ENCODE peak calls at places on chromosomes 6 and 20, in seven cellular contexts. One of them, this sample, is unnamed.

GRCh38 chr20:64037498-64038213 is 1.7 kb downstream of the C20orf204 start:
- DNase-seq in SW480: peak; percentile 53
- DNase-seq in Calu3: no peak
- DNase-seq in mesothelial cell of epicardium: no peak
- DNase-seq in endothelial cell: no peak
- DNase-seq in EL: no peak
- DNase-seq in CD8-positive, alpha-beta T cell: no peak
- DNase-seq in this sample: no peak

GRCh38 chr6:31462964-31463940 is 34.7 kb upstream of the MICB start:
- DNase-seq in Calu3: peak; percentile 95
- DNase-seq in endothelial cell: peak; percentile 74
- DNase-seq in CD8-positive, alpha-beta T cell: peak; percentile 90
- DNase-seq in SW480: peak; percentile 86
- DNase-seq in EL: peak; percentile 68
- DNase-seq in mesothelial cell of epicardium: peak; percentile 90
- DNase-seq in this sample: peak; percentile 73

GRCh38 chr6:80094017-80094416 is 12.5 kb upstream of the BCKDHB start:
- DNase-seq in mesothelial cell of epicardium: no peak
- DNase-seq in EL: peak; percentile 17
- DNase-seq in Calu3: peak; percentile 4
- DNase-seq in CD8-positive, alpha-beta T cell: no peak
- DNase-seq in SW480: peak; percentile 15
- DNase-seq in endothelial cell: peak; percentile 9
- DNase-seq in this sample: peak; percentile 35

GRCh38 chr20:58612021-58612700 is 38.9 kb upstream of the STX16 start:
- DNase-seq in Calu3: no peak
- DNase-seq in endothelial cell: no peak
- DNase-seq in CD8-positive, alpha-beta T cell: no peak
- DNase-seq in SW480: no peak
- DNase-seq in EL: no peak
- DNase-seq in mesothelial cell of epicardium: no peak
- DNase-seq in this sample: no peak

GRCh38 chr6:41602864-41603608 is 35.2 kb upstream of the MDFI start:
- DNase-seq in SW480: peak; percentile 76
- DNase-seq in mesothelial cell of epicardium: peak; percentile 84
- DNase-seq in CD8-positive, alpha-beta T cell: peak; percentile 59
- DNase-seq in endothelial cell: peak; percentile 89
- DNase-seq in Calu3: peak; percentile 90
- DNase-seq in EL: peak; percentile 77
- DNase-seq in this sample: peak; percentile 88

GRCh38 chr6:43128926-43129325 is 42.1 kb upstream of the SRF start:
- DNase-seq in SW480: no peak
- DNase-seq in endothelial cell: no peak
- DNase-seq in Calu3: no peak
- DNase-seq in CD8-positive, alpha-beta T cell: no peak
- DNase-seq in EL: peak; percentile 65
- DNase-seq in mesothelial cell of epicardium: no peak
- DNase-seq in this sample: no peak

GRCh38 chr6:50098306-50098705 is 48.6 kb upstream of the DEFB112 start:
- DNase-seq in endothelial cell: no peak
- DNase-seq in Calu3: no peak
- DNase-seq in EL: no peak
- DNase-seq in mesothelial cell of epicardium: no peak
- DNase-seq in CD8-positive, alpha-beta T cell: no peak
- DNase-seq in SW480: no peak
- DNase-seq in this sample: no peak

GRCh38 chr20:8228315-8228714 is 96.2 kb downstream of the PLCB1 start:
- DNase-seq in Calu3: no peak
- DNase-seq in SW480: no peak
- DNase-seq in mesothelial cell of epicardium: no peak
- DNase-seq in EL: no peak
- DNase-seq in CD8-positive, alpha-beta T cell: no peak
- DNase-seq in endothelial cell: no peak
- DNase-seq in this sample: no peak

GRCh38 chr20:62258499-62259293 is 20.4 kb downstream of the OSBPL2 start:
- DNase-seq in SW480: no peak
- DNase-seq in endothelial cell: no peak
- DNase-seq in mesothelial cell of epicardium: no peak
- DNase-seq in Calu3: no peak
- DNase-seq in CD8-positive, alpha-beta T cell: no peak
- DNase-seq in EL: peak; percentile 73
- DNase-seq in this sample: peak; percentile 89

GRCh38 chr6:36320475-36320874 is 16.2 kb downstream of the BNIP5 start:
- DNase-seq in mesothelial cell of epicardium: no peak
- DNase-seq in Calu3: no peak
- DNase-seq in endothelial cell: no peak
- DNase-seq in SW480: peak; percentile 92
- DNase-seq in CD8-positive, alpha-beta T cell: no peak
- DNase-seq in EL: no peak
- DNase-seq in this sample: no peak

GRCh38 chr6:36752886-36753506 is 55.4 kb downstream of the RAB44 start:
- DNase-seq in Calu3: no peak
- DNase-seq in endothelial cell: no peak
- DNase-seq in mesothelial cell of epicardium: no peak
- DNase-seq in CD8-positive, alpha-beta T cell: no peak
- DNase-seq in SW480: peak; percentile 11
- DNase-seq in EL: no peak
- DNase-seq in this sample: no peak

GRCh38 chr6:106666290-106667021 is 37.1 kb downstream of the QRSL1 start:
- DNase-seq in EL: no peak
- DNase-seq in endothelial cell: no peak
- DNase-seq in mesothelial cell of epicardium: no peak
- DNase-seq in Calu3: no peak
- DNase-seq in SW480: no peak
- DNase-seq in CD8-positive, alpha-beta T cell: no peak
- DNase-seq in this sample: no peak

GRCh38 chr20:8880085-8880853 is 188.6 kb upstream of the PLCB4 start:
- DNase-seq in CD8-positive, alpha-beta T cell: no peak
- DNase-seq in SW480: no peak
- DNase-seq in endothelial cell: no peak
- DNase-seq in EL: no peak
- DNase-seq in Calu3: no peak
- DNase-seq in mesothelial cell of epicardium: no peak
- DNase-seq in this sample: no peak

GRCh38 chr20:62303327-62304226 is 780 bp downstream of the ADRM1 start:
- DNase-seq in CD8-positive, alpha-beta T cell: no peak
- DNase-seq in mesothelial cell of epicardium: peak; percentile 54
- DNase-seq in SW480: peak; percentile 61
- DNase-seq in EL: peak; percentile 36
- DNase-seq in Calu3: peak; percentile 40
- DNase-seq in endothelial cell: no peak
- DNase-seq in this sample: peak; percentile 60

GRCh38 chr20:45993197-45993951 is 15.3 kb upstream of the MMP9 start:
- DNase-seq in SW480: peak; percentile 73
- DNase-seq in EL: peak; percentile 71
- DNase-seq in Calu3: peak; percentile 94
- DNase-seq in endothelial cell: no peak
- DNase-seq in CD8-positive, alpha-beta T cell: no peak
- DNase-seq in mesothelial cell of epicardium: no peak
- DNase-seq in this sample: no peak

GRCh38 chr6:26054659-26054936 is 32.6 kb upstream of the HFE start:
- DNase-seq in Calu3: no peak
- DNase-seq in endothelial cell: no peak
- DNase-seq in mesothelial cell of epicardium: no peak
- DNase-seq in SW480: no peak
- DNase-seq in EL: no peak
- DNase-seq in CD8-positive, alpha-beta T cell: no peak
- DNase-seq in this sample: no peak

GRCh38 chr6:166073082-166073481 is 94.6 kb downstream of the TBXT start:
- DNase-seq in endothelial cell: no peak
- DNase-seq in EL: no peak
- DNase-seq in Calu3: no peak
- DNase-seq in mesothelial cell of epicardium: no peak
- DNase-seq in SW480: no peak
- DNase-seq in CD8-positive, alpha-beta T cell: no peak
- DNase-seq in this sample: no peak

GRCh38 chr20:38489181-38489580 is 16.5 kb downstream of the RALGAPB start:
- DNase-seq in endothelial cell: no peak
- DNase-seq in CD8-positive, alpha-beta T cell: no peak
- DNase-seq in Calu3: no peak
- DNase-seq in EL: no peak
- DNase-seq in SW480: no peak
- DNase-seq in mesothelial cell of epicardium: no peak
- DNase-seq in this sample: no peak